ENCODE peak calls at places on chromosome 20, in nine cellular contexts. M is heart left ventricle, B is lower lobe of right lung, L is fibroblast of mammary gland, K is stomach, U is IMR-90, T is RWPE2, P is H9, S is AG04449. V is an unnamed sample.

GRCh38 chr20:58543274-58543673 is 28.1 kb upstream of the APCDD1L start:
- DNase-seq in M (no peak), B (no peak), L (no peak), K (no peak), U (no peak), T (no peak), P (no peak), S (no peak), V (no peak)

GRCh38 chr20:2955257-2955950 is 82.1 kb downstream of the PTPRA start:
- DNase-seq in M (no peak), B (no peak), L (no peak), K (no peak), U (no peak), T (no peak), P (no peak), S (no peak), V (no peak)

GRCh38 chr20:20362774-20363435 is 5.0 kb upstream of the INSM1 start:
- DNase-seq in M (no peak), B (no peak), L (no peak), K (no peak), U (no peak), T (no peak), P (peak), S (no peak), V (peak)

GRCh38 chr20:16803965-16804792 is 56.0 kb downstream of the OTOR start:
- DNase-seq in M (peak), B (peak), L (peak), K (peak), U (peak), T (no peak), P (peak), S (no peak), V (peak)

GRCh38 chr20:327946-328563 is 2.7 kb downstream of the SOX12 start:
- DNase-seq in M (peak), B (no peak), L (peak), K (no peak), U (peak), T (no peak), P (no peak), S (no peak), V (no peak)

GRCh38 chr20:37519508-37520416 is 1.3 kb upstream of the NNAT start:
- DNase-seq in M (no peak), B (no peak), L (no peak), K (peak), U (no peak), T (peak), P (no peak), S (no peak), V (no peak)

GRCh38 chr20:1861347-1861987 is 33.7 kb upstream of the SIRPA start:
- DNase-seq in M (no peak), B (no peak), L (no peak), K (no peak), U (peak), T (no peak), P (no peak), S (no peak), V (no peak)

GRCh38 chr20:8812818-8813217 is 256.1 kb upstream of the PLCB4 start:
- DNase-seq in M (peak), B (peak), L (no peak), K (no peak), U (no peak), T (no peak), P (peak), S (no peak), V (no peak)

GRCh38 chr20:57481281-57481711 is 43.6 kb downstream of the CTCFL start:
- DNase-seq in M (no peak), B (no peak), L (no peak), K (no peak), U (no peak), T (peak), P (no peak), S (no peak), V (no peak)

DNA sequence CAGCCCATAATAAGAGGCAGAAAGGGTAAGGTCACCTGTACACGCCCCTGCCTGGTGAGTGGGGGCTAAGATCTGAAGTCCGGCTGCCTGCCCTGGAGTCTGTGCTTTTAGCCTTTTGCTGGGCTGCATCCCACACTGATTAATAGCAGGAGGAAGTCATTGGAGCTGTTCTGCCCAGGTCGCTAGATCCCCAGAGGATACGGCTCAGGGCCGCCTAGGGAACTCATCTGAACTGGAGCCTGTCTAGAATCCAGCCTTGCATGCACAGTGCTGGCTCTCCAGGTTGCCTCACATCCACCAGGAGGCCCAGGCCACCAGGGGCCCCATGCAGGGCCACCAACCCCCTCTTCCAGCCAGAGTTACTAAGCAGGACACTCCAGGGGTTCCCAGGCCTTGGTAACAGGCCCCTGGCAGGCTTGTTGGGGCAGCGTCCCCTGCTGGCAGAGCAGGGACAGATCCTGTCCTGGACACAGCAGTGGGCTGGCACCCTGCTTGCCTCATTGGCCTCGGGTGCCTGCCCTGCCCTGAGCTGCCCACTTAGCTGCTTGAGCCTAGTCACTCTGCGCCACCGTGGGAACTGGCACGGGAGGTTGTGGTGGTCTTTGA is 35.3 kb downstream of the EFCAB8 start:
- DNase-seq in M (no peak), B (no peak), L (peak), K (no peak), U (peak), T (peak), P (peak), S (no peak), V (no peak)
- TF ChIP-seq CTCF in M (peak), B (peak), L (peak), K (no peak), U (peak), T (peak), P (peak), S (peak), V (peak)

GRCh38 chr20:61447950-61448349 is 195.9 kb downstream of the CDH4 start:
- DNase-seq in M (no peak), B (no peak), L (no peak), K (no peak), U (no peak), T (no peak), P (peak), S (no peak), V (no peak)

GRCh38 chr20:61444637-61445036 is 192.6 kb downstream of the CDH4 start:
- DNase-seq in M (no peak), B (no peak), L (no peak), K (no peak), U (no peak), T (no peak), P (no peak), S (no peak), V (no peak)

GRCh38 chr20:61445138-61445537 is 193.1 kb downstream of the CDH4 start:
- DNase-seq in M (no peak), B (no peak), L (no peak), K (no peak), U (no peak), T (peak), P (no peak), S (no peak), V (no peak)

GRCh38 chr20:61443541-61444126 is 191.6 kb downstream of the CDH4 start:
- DNase-seq in M (no peak), B (no peak), L (peak), K (no peak), U (peak), T (no peak), P (no peak), S (no peak), V (no peak)

DNA sequence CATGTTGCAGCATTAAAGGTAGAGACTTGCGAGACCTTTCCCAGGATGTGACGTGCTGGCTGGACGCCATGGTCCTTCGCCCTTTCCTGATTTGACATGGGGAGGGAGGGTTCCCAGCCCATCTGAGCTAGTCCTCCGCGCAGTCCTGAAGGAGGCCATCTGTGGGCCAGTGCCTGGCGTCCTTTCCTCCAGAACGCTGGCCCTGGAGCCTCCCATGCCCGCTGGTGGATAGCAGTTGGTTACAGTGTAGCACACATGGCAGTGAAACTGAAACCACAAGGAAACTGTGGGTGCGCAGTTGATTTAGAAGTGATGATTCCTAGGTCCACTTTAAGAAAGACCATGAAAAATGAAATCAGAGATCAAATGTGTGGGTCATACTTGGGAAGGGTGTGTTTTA is 193.7 kb downstream of the CDH4 start:
- DNase-seq in M (no peak), B (no peak), L (no peak), K (no peak), U (no peak), T (peak), P (peak), S (no peak), V (no peak)
- TF ChIP-seq CTCF in M (no peak), B (no peak), L (no peak), K (no peak), U (no peak), T (no peak), P (no peak), S (no peak), V (no peak)

DNA sequence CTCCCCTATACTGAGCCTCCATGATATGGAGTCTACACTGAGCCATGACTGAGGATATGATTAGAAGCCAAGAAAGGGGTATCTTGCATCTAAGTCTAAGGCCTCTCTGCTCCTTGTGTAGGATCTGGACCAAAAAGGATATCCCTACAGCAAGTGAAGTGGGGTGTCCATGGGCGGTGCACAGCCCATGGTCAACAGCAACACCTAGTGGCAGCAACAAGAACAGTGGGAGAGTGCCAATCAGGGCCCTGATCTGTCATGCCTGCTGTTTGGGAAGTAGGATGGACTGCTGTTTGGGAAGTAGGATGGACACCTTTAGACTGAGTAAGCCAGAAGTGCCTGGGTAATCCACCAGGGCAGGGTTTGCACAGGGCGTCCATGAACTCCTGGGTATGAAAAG is 22.4 kb downstream of the PTGIS start:
- DNase-seq in M (no peak), B (no peak), L (no peak), K (no peak), U (no peak), T (no peak), P (no peak), S (no peak), V (no peak)
- TF ChIP-seq CTCF in M (no peak), B (no peak), L (peak), K (no peak), U (no peak), T (peak), P (peak), S (peak), V (no peak)

DNA sequence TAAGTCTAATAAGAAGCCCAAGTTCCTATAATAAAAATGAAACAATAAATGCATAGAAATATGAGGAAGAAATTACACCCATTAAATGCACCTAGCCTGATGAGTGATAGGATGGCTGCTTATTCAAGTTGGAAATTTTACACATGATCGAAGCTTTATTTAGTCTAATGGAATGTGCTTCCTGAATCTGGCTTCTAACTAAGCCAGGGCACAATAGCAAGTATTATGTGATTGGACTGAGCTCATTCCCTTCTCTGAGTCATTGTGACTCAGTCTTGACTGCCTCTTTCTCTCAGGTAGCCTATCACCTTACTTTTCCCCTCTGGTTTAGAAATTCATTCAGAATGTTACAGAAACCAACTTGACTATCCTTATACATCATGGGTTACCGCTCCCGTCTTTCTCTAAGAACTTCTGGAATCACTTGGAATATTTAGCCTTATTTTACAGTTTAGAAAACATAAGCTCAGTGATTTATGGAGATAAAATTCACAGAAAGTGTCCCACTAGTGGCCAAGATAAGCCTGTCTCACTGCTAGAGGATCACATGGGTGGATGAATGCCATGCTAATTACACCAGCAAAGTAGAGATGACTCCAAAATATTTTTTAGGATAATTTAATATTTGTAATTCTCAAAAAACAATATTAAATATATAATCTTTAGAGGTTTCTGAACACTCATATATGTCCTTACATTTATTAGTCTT is 505.3 kb upstream of the JAG1 start:
- DNase-seq in M (no peak), B (no peak), L (peak), K (no peak), U (peak), T (no peak), P (no peak), S (peak), V (no peak)
- TF ChIP-seq CTCF in M (no peak), B (no peak), L (no peak), K (no peak), U (no peak), T (peak), P (no peak), S (no peak), V (no peak)

GRCh38 chr20:23061713-23062561 is 12.5 kb upstream of the THBD start:
- DNase-seq in M (peak), B (peak), L (peak), K (no peak), U (peak), T (no peak), P (peak), S (peak), V (no peak)
- TF ChIP-seq CTCF in M (peak), B (peak), L (peak), K (no peak), U (peak), T (peak), P (peak), S (peak), V (peak)